ENCODE peak calls at places on chromosomes 11 and 22, in seven cellular contexts. X is kidney tubule cell; F is Kasumi-1; N is activated T-helper 1 cell treated with Interleukin-2 at 50 U/mL for 16 hours; I is activated CD4-positive, alpha-beta T cell treated with anti-CD3 and anti-CD28 coated beads for 24 hours; L is H4; T is NCI-H2081. G is an unnamed sample.

GRCh38 chr11:58596621-58597020 is 17.8 kb downstream of the ZFP91 start:
- DNase-seq in X (no peak), F (no peak), N (no peak), I (no peak), L (no peak), T (no peak), G (no peak)

GRCh38 chr22:37425800-37426531 is 1.3 kb downstream of the ELFN2 start:
- DNase-seq in X (peak), F (no peak), N (no peak), I (no peak), L (peak), T (no peak), G (no peak)

GRCh38 chr11:71125150-71125549 is 127.2 kb downstream of the SHANK2 start:
- DNase-seq in X (no peak), F (no peak), N (no peak), I (no peak), L (no peak), T (no peak), G (no peak)

GRCh38 chr11:94958118-94958517 is 15.2 kb downstream of the CWC15 start:
- DNase-seq in X (peak), F (no peak), N (no peak), I (no peak), L (no peak), T (no peak), G (peak)

GRCh38 chr11:83437939-83438338 is 151.8 kb upstream of the CCDC90B start:
- DNase-seq in X (no peak), F (no peak), N (no peak), I (no peak), L (no peak), T (no peak), G (no peak)

GRCh38 chr11:2318707-2319106 is 16.9 kb downstream of the TSPAN32 start:
- DNase-seq in X (no peak), F (no peak), N (no peak), I (no peak), L (no peak), T (no peak), G (no peak)

GRCh38 chr22:17576475-17576874 is 13.2 kb downstream of the SLC25A18 start:
- DNase-seq in X (peak), F (no peak), N (no peak), I (no peak), L (peak), T (peak), G (peak)

GRCh38 chr11:57763568-57763967 is 2.0 kb downstream of the CTNND1 start:
- DNase-seq in X (peak), F (no peak), N (no peak), I (no peak), L (peak), T (peak), G (no peak)

GRCh38 chr11:86192858-86193257 is 51.7 kb upstream of the EED start:
- DNase-seq in X (no peak), F (no peak), N (no peak), I (no peak), L (no peak), T (peak), G (no peak)

GRCh38 chr11:110311783-110312578 is 15.6 kb upstream of the RDX start:
- DNase-seq in X (peak), F (no peak), N (no peak), I (no peak), L (no peak), T (no peak), G (no peak)

GRCh38 chr11:126140932-126141291 is 70.5 kb downstream of the RPUSD4 start:
- DNase-seq in X (peak), F (no peak), N (no peak), I (no peak), L (peak), T (peak), G (no peak)

GRCh38 chr11:74520927-74521665 is 27.6 kb upstream of the LIPT2 start:
- DNase-seq in X (no peak), F (no peak), N (no peak), I (no peak), L (no peak), T (no peak), G (no peak)

GRCh38 chr11:106087815-106088435 is 10.5 kb downstream of the AASDHPPT start:
- DNase-seq in X (peak), F (peak), N (peak), I (peak), L (peak), T (peak), G (no peak)